ENCODE peak calls at places on chromosome 15, in five cellular contexts. F is HCT116, I is IMR-90, U is mesenchymal stem cell, M is fibroblast of lung. J is an unnamed sample.

GRCh38 chr15:57153140-57153539 is 223.2 kb upstream of the CGNL1 start:
- DNase-seq in F (no peak), I (peak), U (peak), M (peak), J (no peak)

GRCh38 chr15:98599911-98600685 is 48.2 kb upstream of the IGF1R start:
- DNase-seq in F (no peak), I (peak), U (peak), M (peak), J (no peak)

GRCh38 chr15:69145694-69146492 is 14.5 kb upstream of the GLCE start:
- DNase-seq in F (no peak), I (peak), U (peak), M (peak), J (no peak)

GRCh38 chr15:99279290-99279689 is 28.0 kb downstream of the LRRC28 start:
- DNase-seq in F (no peak), I (no peak), U (peak), M (no peak), J (no peak)

GRCh38 chr15:62782896-62783295 is 259.7 kb upstream of the TPM1 start:
- DNase-seq in F (no peak), I (peak), U (no peak), M (peak), J (peak)

GRCh38 chr15:85339976-85340665 is 40.3 kb upstream of the AKAP13 start:
- DNase-seq in F (no peak), I (peak), U (peak), M (peak), J (peak)

GRCh38 chr15:66588537-66588936 is 22.7 kb upstream of the LCTL start:
- DNase-seq in F (no peak), I (no peak), U (no peak), M (no peak), J (no peak)

GRCh38 chr15:90000175-90000923 is 775 bp upstream of the ZNF710 start:
- DNase-seq in F (no peak), I (peak), U (peak), M (peak), J (peak)

GRCh38 chr15:39438260-39438659 is 142.6 kb upstream of the THBS1 start:
- DNase-seq in F (no peak), I (no peak), U (no peak), M (no peak), J (no peak)

GRCh38 chr15:40257656-40258450 is 19.0 kb downstream of the PAK6 start:
- DNase-seq in F (no peak), I (peak), U (peak), M (peak), J (no peak)

GRCh38 chr15:78509726-78510312 is 2.4 kb downstream of the HYKK start:
- DNase-seq in F (no peak), I (no peak), U (no peak), M (no peak), J (no peak)

GRCh38 chr15:41690636-41691035 is 30.4 kb downstream of the MGA start:
- DNase-seq in F (no peak), I (no peak), U (no peak), M (no peak), J (no peak)

GRCh38 chr15:31476411-31476810 is 149.8 kb downstream of the KLF13 start:
- DNase-seq in F (no peak), I (no peak), U (no peak), M (no peak), J (no peak)

GRCh38 chr15:40582726-40583246 is 11.3 kb upstream of the KNL1 start:
- DNase-seq in F (peak), I (no peak), U (no peak), M (peak), J (peak)

GRCh38 chr15:78316211-78317077 is 17.0 kb upstream of the SKIC8 start:
- DNase-seq in F (no peak), I (no peak), U (no peak), M (no peak), J (no peak)

GRCh38 chr15:92418864-92419263 is 25.2 kb downstream of the ST8SIA2 start:
- DNase-seq in F (no peak), I (no peak), U (no peak), M (no peak), J (no peak)

GRCh38 chr15:59208850-59209249 is 2.2 kb downstream of the LDHAL6B start:
- DNase-seq in F (no peak), I (no peak), U (peak), M (peak), J (peak)

GRCh38 chr15:34582461-34583357 is 742 bp downstream of the GOLGA8B start:
- DNase-seq in F (peak), I (peak), U (peak), M (peak), J (peak)

GRCh38 chr15:20341901-20342605 is 199.5 kb downstream of the GOLGA6L6 start:
- DNase-seq in F (no peak), I (no peak), U (no peak), M (no peak), J (no peak)

GRCh38 chr15:38075466-38075865 is 141.0 kb downstream of the TMCO5A start:
- DNase-seq in F (no peak), I (no peak), U (no peak), M (no peak), J (no peak)

GRCh38 chr15:38079236-38079635 is 144.8 kb downstream of the TMCO5A start:
- DNase-seq in F (no peak), I (no peak), U (no peak), M (no peak), J (no peak)

GRCh38 chr15:38073278-38073930 is 139.0 kb downstream of the TMCO5A start:
- DNase-seq in F (peak), I (peak), U (peak), M (peak), J (peak)

GRCh38 chr15:38074029-38074428 is 139.6 kb downstream of the TMCO5A start:
- DNase-seq in F (no peak), I (no peak), U (peak), M (peak), J (peak)

DNA sequence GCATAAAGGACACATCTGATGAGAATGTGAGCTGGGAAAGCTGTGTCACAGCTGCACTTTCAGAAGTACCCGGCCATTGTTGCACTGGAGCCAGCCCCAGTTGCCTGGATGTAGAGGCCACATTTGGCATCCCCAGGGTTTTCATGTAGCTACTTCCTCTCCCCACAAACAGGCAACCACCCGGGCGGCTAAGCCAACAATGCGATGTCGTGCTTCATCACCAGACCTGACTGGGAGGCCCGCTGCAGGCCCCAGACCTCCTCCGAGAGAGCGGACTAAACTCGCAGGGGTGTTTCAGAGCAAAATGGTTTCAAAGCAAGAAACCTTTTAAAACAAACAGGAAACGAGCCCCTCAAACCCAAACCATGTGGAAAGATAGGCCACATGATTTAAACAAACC is 142.4 kb downstream of the TMCO5A start:
- DNase-seq in F (no peak), I (no peak), U (no peak), M (no peak), J (no peak)
- H3K4me2 ChIP-seq in F (no peak), I (no peak), U (no peak), M (no peak), J (no peak)

GRCh38 chr15:51094606-51095569 is at the start of gene TNFAIP8L3:
- DNase-seq in F (no peak), I (no peak), U (no peak), M (peak), J (peak)

GRCh38 chr15:51097553-51098330 is 3.0 kb upstream of the TNFAIP8L3 start:
- DNase-seq in F (no peak), I (peak), U (peak), M (peak), J (peak)

GRCh38 chr15:51096976-51097375 is 2.3 kb upstream of the TNFAIP8L3 start:
- DNase-seq in F (no peak), I (no peak), U (no peak), M (no peak), J (no peak)

GRCh38 chr15:51093865-51094605 is 671 bp downstream of the TNFAIP8L3 start:
- DNase-seq in F (no peak), I (no peak), U (no peak), M (no peak), J (peak)

DNA sequence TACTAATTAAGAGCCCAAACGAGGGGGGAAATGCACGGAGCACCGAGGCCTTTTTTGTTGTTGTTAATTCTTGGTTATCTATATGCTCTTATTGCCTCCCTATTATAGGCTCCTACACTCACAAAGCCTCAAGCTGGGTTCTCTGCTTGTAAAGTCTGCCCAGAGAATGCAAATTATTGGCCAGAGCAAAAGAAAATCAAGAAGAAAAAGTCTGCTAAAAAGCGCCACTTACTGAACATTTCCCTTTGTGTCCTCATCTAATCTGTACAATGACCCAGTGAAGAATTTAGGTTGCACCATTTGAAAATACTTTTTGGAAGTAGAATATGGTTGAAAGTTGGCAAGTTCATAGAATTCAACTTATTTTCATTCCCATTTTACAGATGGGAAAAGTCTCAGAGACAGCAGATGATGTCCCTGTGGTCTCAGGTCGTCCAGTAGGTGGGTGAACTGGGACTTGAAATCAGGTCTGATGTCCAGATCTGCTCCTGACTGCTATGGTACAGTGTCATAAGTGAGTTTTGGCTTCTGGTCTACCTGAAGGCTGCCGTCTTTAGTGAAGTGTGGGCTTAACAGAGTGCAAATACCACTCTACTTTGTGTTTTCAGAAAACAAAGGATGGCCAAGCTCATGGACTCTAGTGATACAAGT is 1.1 kb upstream of the TNFAIP8L3 start:
- DNase-seq in F (no peak), I (no peak), U (no peak), M (no peak), J (no peak)
- H3K4me3 ChIP-seq in F (no peak), I (no peak), U (peak), M (no peak), J (no peak)

DNA sequence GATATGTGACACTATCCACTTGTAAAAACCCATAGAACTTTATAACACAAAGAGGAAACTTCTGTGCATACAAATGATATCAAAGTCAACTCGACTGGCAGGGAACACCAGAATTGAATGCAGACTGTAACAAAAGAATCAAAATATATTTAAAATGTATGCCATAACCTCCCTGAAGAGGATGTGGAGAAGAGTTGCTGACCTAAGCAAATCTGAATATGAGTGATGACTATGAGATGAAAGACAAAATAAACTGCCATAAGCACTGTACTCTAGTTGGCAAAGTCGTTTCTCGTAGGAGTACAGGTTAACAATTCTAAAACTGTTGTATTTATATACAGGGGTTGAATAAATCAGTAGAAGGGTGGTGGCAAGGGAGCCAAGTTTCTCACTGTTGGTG is 482.1 kb downstream of the OCA2 start:
- DNase-seq in F (no peak), I (no peak), U (no peak), M (no peak), J (no peak)
- H3K4me2 ChIP-seq in F (no peak), I (no peak), U (no peak), M (no peak), J (no peak)

DNA sequence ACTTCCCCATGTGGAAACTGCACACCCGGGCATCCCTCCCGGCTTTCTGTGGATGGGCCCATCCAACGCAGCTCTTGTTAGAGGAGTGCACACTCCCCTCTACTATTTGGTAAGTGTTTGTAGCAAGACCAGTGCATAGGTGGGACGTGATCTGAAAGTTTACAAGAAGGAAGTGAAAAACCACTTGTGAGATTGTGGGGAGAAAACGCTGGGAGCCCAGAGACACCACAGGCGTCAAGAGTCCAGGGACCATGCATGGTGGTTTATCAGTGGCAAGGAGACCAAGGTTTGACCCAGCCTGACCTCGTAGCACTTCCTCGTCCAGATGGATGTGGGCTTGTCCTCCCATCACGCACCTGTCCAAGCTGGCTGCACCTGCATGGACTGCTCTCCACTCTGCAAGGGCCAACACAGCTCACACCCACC is 51.6 kb downstream of the ATP10A start:
- DNase-seq in F (no peak), I (no peak), U (no peak), M (no peak), J (no peak)
- H3K4me3 ChIP-seq in F (no peak), I (no peak), U (no peak), M (no peak), J (no peak)

GRCh38 chr15:73983773-73984172 is 8.3 kb downstream of the STOML1 start:
- DNase-seq in F (no peak), I (no peak), U (no peak), M (no peak), J (no peak)

GRCh38 chr15:73985101-73985873 is 6.8 kb downstream of the STOML1 start:
- DNase-seq in F (no peak), I (peak), U (no peak), M (peak), J (peak)

GRCh38 chr15:73983211-73983727 is 8.8 kb downstream of the STOML1 start:
- DNase-seq in F (peak), I (peak), U (peak), M (peak), J (peak)

GRCh38 chr15:73986055-73986775 is 5.9 kb downstream of the STOML1 start:
- DNase-seq in F (no peak), I (no peak), U (peak), M (no peak), J (peak)

GRCh38 chr15:73984208-73984979 is 7.7 kb downstream of the STOML1 start:
- DNase-seq in F (no peak), I (no peak), U (no peak), M (no peak), J (peak)
- H3K4me2 ChIP-seq in F (no peak), I (no peak), U (no peak), M (no peak), J (peak)

GRCh38 chr15:48541659-48542334 is 103.7 kb downstream of the FBN1 start:
- DNase-seq in F (no peak), I (peak), U (peak), M (peak), J (peak)
- H3K4me3 ChIP-seq in F (no peak), I (peak), U (peak), M (peak), J (peak)

GRCh38 chr15:70200003-70200410 is 102.3 kb upstream of the TLE3 start:
- DNase-seq in F (no peak), I (no peak), U (no peak), M (no peak), J (no peak)
- H3K4me2 ChIP-seq in F (no peak), I (no peak), U (no peak), M (no peak), J (peak)

J was measured in GM23248.